ENCODE peak calls at places on chromosome 2, in six cellular contexts. F is posterior cingulate gyrus, H is Calu3, E is RWPE1, M is memory B cell, J is occipital lobe. T is an unnamed sample.
A peak's percentile ranks its signal among the peaks of the same experiment; 100 is the strongest.

GRCh38 chr2:230881840-230882239 is 17.1 kb downstream of the ITM2C start:
- DNase-seq in E (no peak), J (no peak), H (no peak), F (peak; percentile 5), M (no peak), T (no peak)

GRCh38 chr2:173161040-173161439 is 85.4 kb downstream of the MAP3K20 start:
- DNase-seq in M (no peak), H (no peak), E (no peak), F (no peak), J (no peak), T (no peak)

GRCh38 chr2:43818761-43819160 is 19.9 kb downstream of the ABCG5 start:
- DNase-seq in M (no peak), J (no peak), E (peak; percentile 20), F (no peak), H (peak; percentile 76), T (no peak)

GRCh38 chr2:96144481-96145027 is 686 bp downstream of the DUSP2 start:
- DNase-seq in F (no peak), E (peak; percentile 29), M (peak; percentile 46), H (peak; percentile 37), J (no peak), T (no peak)

GRCh38 chr2:70557171-70557838 is 3.7 kb upstream of the TGFA start:
- DNase-seq in H (no peak), J (no peak), F (no peak), E (no peak), M (no peak), T (no peak)

GRCh38 chr2:167127135-167127534 is 238.9 kb downstream of the XIRP2 start:
- DNase-seq in E (peak; percentile 10), J (no peak), F (no peak), M (no peak), H (no peak), T (no peak)

GRCh38 chr2:240840435-240841060 is 20.5 kb upstream of the KIF1A start:
- DNase-seq in M (no peak), F (peak; percentile 75), E (peak; percentile 57), H (peak; percentile 87), J (peak; percentile 56), T (no peak)

GRCh38 chr2:44933434-44933951 is 8.0 kb upstream of the SIX3 start:
- DNase-seq in M (no peak), F (no peak), E (no peak), J (no peak), H (no peak), T (no peak)

GRCh38 chr2:47034973-47035609 is 119.5 kb upstream of the MCFD2 start:
- DNase-seq in H (peak; percentile 48), E (no peak), J (no peak), M (peak; percentile 35), F (no peak), T (peak; percentile 53)

GRCh38 chr2:205387350-205388045 is 294.8 kb upstream of the NRP2 start:
- DNase-seq in E (no peak), H (no peak), J (no peak), F (no peak), M (no peak), T (no peak)

GRCh38 chr2:157784823-157785175 is 91.3 kb downstream of the ACVR1 start:
- DNase-seq in H (no peak), F (no peak), J (no peak), M (no peak), E (peak; percentile 2), T (no peak)

GRCh38 chr2:4190548-4190947 is 487.2 kb downstream of the DCDC2C start:
- DNase-seq in M (no peak), E (no peak), F (no peak), J (no peak), H (no peak), T (no peak)

GRCh38 chr2:224716201-224716600 is at the start of gene CCDC195:
- DNase-seq in M (no peak), H (no peak), F (no peak), J (no peak), E (no peak), T (no peak)

GRCh38 chr2:27078267-27079194 is at the start of gene EMILIN1:
- DNase-seq in F (peak; percentile 36), M (no peak), H (no peak), J (peak; percentile 60), E (no peak), T (no peak)

GRCh38 chr2:100359576-100359975 is 37.3 kb upstream of the LONRF2 start:
- DNase-seq in F (no peak), M (no peak), E (no peak), H (no peak), J (no peak), T (no peak)

GRCh38 chr2:28407131-28407975 is 14.7 kb downstream of the FOSL2 start:
- DNase-seq in H (no peak), M (no peak), E (no peak), J (no peak), F (no peak), T (no peak)

GRCh38 chr2:236286866-236287545 is 22.8 kb upstream of the ASB18 start:
- DNase-seq in M (no peak), H (no peak), F (no peak), J (no peak), E (peak; percentile 23), T (no peak)

GRCh38 chr2:238231251-238231793 is 8.5 kb downstream of the HES6 start:
- DNase-seq in J (peak; percentile 74), H (peak; percentile 63), M (peak; percentile 75), E (no peak), F (peak; percentile 85), T (peak; percentile 50)

GRCh38 chr2:429142-429541 is 141.3 kb upstream of the ALKAL2 start:
- DNase-seq in H (no peak), F (no peak), J (no peak), M (no peak), E (no peak), T (no peak)

GRCh38 chr2:128330583-128330982 is 11.9 kb upstream of the HS6ST1 start:
- DNase-seq in H (no peak), F (no peak), M (no peak), E (no peak), J (no peak), T (no peak)

GRCh38 chr2:174300114-174300513 is 34.6 kb upstream of the SP9 start:
- DNase-seq in M (no peak), F (no peak), H (no peak), E (no peak), J (no peak), T (no peak)